ENCODE peak calls at places on chromosomes 13 and 19, in eight cellular contexts. One of them, this sample, is unnamed.

GRCh38 chr13:113930711-113931637 is 42.9 kb downstream of the C13orf46 start:
- DNase-seq in NCI-H2107: no peak
- DNase-seq in GM04504: no peak
- DNase-seq in mucosa of descending colon: no peak
- DNase-seq in endodermal cell: peak
- DNase-seq in activated CD8-positive, alpha-beta memory T cell treated with anti-CD3 and anti-CD28 coated beads, Interleukin-2, amount 50 U/mL, for 4 hours: peak
- DNase-seq in transverse colon: no peak
- DNase-seq in heart left ventricle: no peak
- DNase-seq in this sample: no peak

GRCh38 chr13:100156786-100157185 is 67.9 kb downstream of the PCCA start:
- DNase-seq in NCI-H2107: no peak
- DNase-seq in GM04504: no peak
- DNase-seq in mucosa of descending colon: no peak
- DNase-seq in endodermal cell: no peak
- DNase-seq in activated CD8-positive, alpha-beta memory T cell treated with anti-CD3 and anti-CD28 coated beads, Interleukin-2, amount 50 U/mL, for 4 hours: no peak
- DNase-seq in transverse colon: no peak
- DNase-seq in heart left ventricle: no peak
- DNase-seq in this sample: no peak

GRCh38 chr13:48184260-48184659 is 48.7 kb upstream of the ITM2B start:
- DNase-seq in NCI-H2107: no peak
- DNase-seq in GM04504: no peak
- DNase-seq in mucosa of descending colon: no peak
- DNase-seq in endodermal cell: no peak
- DNase-seq in activated CD8-positive, alpha-beta memory T cell treated with anti-CD3 and anti-CD28 coated beads, Interleukin-2, amount 50 U/mL, for 4 hours: no peak
- DNase-seq in transverse colon: no peak
- DNase-seq in heart left ventricle: no peak
- DNase-seq in this sample: no peak

GRCh38 chr19:13029893-13030292 is 34.6 kb downstream of the NFIX start:
- DNase-seq in NCI-H2107: no peak
- DNase-seq in GM04504: no peak
- DNase-seq in mucosa of descending colon: no peak
- DNase-seq in endodermal cell: peak
- DNase-seq in activated CD8-positive, alpha-beta memory T cell treated with anti-CD3 and anti-CD28 coated beads, Interleukin-2, amount 50 U/mL, for 4 hours: no peak
- DNase-seq in transverse colon: peak
- DNase-seq in heart left ventricle: no peak
- DNase-seq in this sample: peak

GRCh38 chr13:61013782-61014181 is 401.9 kb downstream of the PCDH20 start:
- DNase-seq in NCI-H2107: no peak
- DNase-seq in GM04504: no peak
- DNase-seq in mucosa of descending colon: no peak
- DNase-seq in endodermal cell: no peak
- DNase-seq in activated CD8-positive, alpha-beta memory T cell treated with anti-CD3 and anti-CD28 coated beads, Interleukin-2, amount 50 U/mL, for 4 hours: no peak
- DNase-seq in transverse colon: no peak
- DNase-seq in heart left ventricle: no peak
- DNase-seq in this sample: no peak

GRCh38 chr13:30864352-30865130 is 41.5 kb upstream of the MEDAG start:
- DNase-seq in NCI-H2107: no peak
- DNase-seq in GM04504: no peak
- DNase-seq in mucosa of descending colon: no peak
- DNase-seq in endodermal cell: peak
- DNase-seq in activated CD8-positive, alpha-beta memory T cell treated with anti-CD3 and anti-CD28 coated beads, Interleukin-2, amount 50 U/mL, for 4 hours: no peak
- DNase-seq in transverse colon: no peak
- DNase-seq in heart left ventricle: no peak
- DNase-seq in this sample: no peak

GRCh38 chr13:44132710-44133109 is 240.9 kb upstream of the SERP2 start:
- DNase-seq in NCI-H2107: no peak
- DNase-seq in GM04504: no peak
- DNase-seq in mucosa of descending colon: no peak
- DNase-seq in endodermal cell: no peak
- DNase-seq in activated CD8-positive, alpha-beta memory T cell treated with anti-CD3 and anti-CD28 coated beads, Interleukin-2, amount 50 U/mL, for 4 hours: no peak
- DNase-seq in transverse colon: peak
- DNase-seq in heart left ventricle: peak
- DNase-seq in this sample: peak

GRCh38 chr13:19713186-19713965 is 69.4 kb downstream of the PSPC1 start:
- DNase-seq in NCI-H2107: no peak
- DNase-seq in GM04504: peak
- DNase-seq in mucosa of descending colon: no peak
- DNase-seq in endodermal cell: no peak
- DNase-seq in activated CD8-positive, alpha-beta memory T cell treated with anti-CD3 and anti-CD28 coated beads, Interleukin-2, amount 50 U/mL, for 4 hours: no peak
- DNase-seq in transverse colon: no peak
- DNase-seq in heart left ventricle: no peak
- DNase-seq in this sample: no peak

GRCh38 chr19:19179548-19180441 is 9.7 kb upstream of the MEF2B start:
- DNase-seq in NCI-H2107: no peak
- DNase-seq in GM04504: no peak
- DNase-seq in mucosa of descending colon: no peak
- DNase-seq in endodermal cell: no peak
- DNase-seq in activated CD8-positive, alpha-beta memory T cell treated with anti-CD3 and anti-CD28 coated beads, Interleukin-2, amount 50 U/mL, for 4 hours: no peak
- DNase-seq in transverse colon: no peak
- DNase-seq in heart left ventricle: no peak
- DNase-seq in this sample: no peak

GRCh38 chr19:38691938-38692457 is 44.5 kb downstream of the ACTN4 start:
- DNase-seq in NCI-H2107: no peak
- DNase-seq in GM04504: peak
- DNase-seq in mucosa of descending colon: no peak
- DNase-seq in endodermal cell: no peak
- DNase-seq in activated CD8-positive, alpha-beta memory T cell treated with anti-CD3 and anti-CD28 coated beads, Interleukin-2, amount 50 U/mL, for 4 hours: no peak
- DNase-seq in transverse colon: peak
- DNase-seq in heart left ventricle: peak
- DNase-seq in this sample: no peak

GRCh38 chr13:23617551-23618014 is 47.4 kb downstream of the TNFRSF19 start:
- DNase-seq in NCI-H2107: no peak
- DNase-seq in GM04504: no peak
- DNase-seq in mucosa of descending colon: no peak
- DNase-seq in endodermal cell: no peak
- DNase-seq in activated CD8-positive, alpha-beta memory T cell treated with anti-CD3 and anti-CD28 coated beads, Interleukin-2, amount 50 U/mL, for 4 hours: no peak
- DNase-seq in transverse colon: no peak
- DNase-seq in heart left ventricle: no peak
- DNase-seq in this sample: no peak

GRCh38 chr13:51817717-51818116 is 13.8 kb upstream of the DHRS12 start:
- DNase-seq in NCI-H2107: no peak
- DNase-seq in GM04504: no peak
- DNase-seq in mucosa of descending colon: no peak
- DNase-seq in endodermal cell: no peak
- DNase-seq in activated CD8-positive, alpha-beta memory T cell treated with anti-CD3 and anti-CD28 coated beads, Interleukin-2, amount 50 U/mL, for 4 hours: no peak
- DNase-seq in transverse colon: no peak
- DNase-seq in heart left ventricle: no peak
- DNase-seq in this sample: no peak

GRCh38 chr13:70104481-70104880 is 3.1 kb upstream of the ATXN8OS start:
- DNase-seq in NCI-H2107: no peak
- DNase-seq in GM04504: no peak
- DNase-seq in mucosa of descending colon: no peak
- DNase-seq in endodermal cell: no peak
- DNase-seq in activated CD8-positive, alpha-beta memory T cell treated with anti-CD3 and anti-CD28 coated beads, Interleukin-2, amount 50 U/mL, for 4 hours: no peak
- DNase-seq in transverse colon: no peak
- DNase-seq in heart left ventricle: no peak
- DNase-seq in this sample: no peak

GRCh38 chr13:97506511-97506910 is 72.5 kb downstream of the RAP2A start:
- DNase-seq in NCI-H2107: no peak
- DNase-seq in GM04504: peak
- DNase-seq in mucosa of descending colon: no peak
- DNase-seq in endodermal cell: no peak
- DNase-seq in activated CD8-positive, alpha-beta memory T cell treated with anti-CD3 and anti-CD28 coated beads, Interleukin-2, amount 50 U/mL, for 4 hours: no peak
- DNase-seq in transverse colon: no peak
- DNase-seq in heart left ventricle: no peak
- DNase-seq in this sample: no peak

GRCh38 chr19:58361900-58362271 is 665 bp downstream of the ZNF497 start:
- DNase-seq in NCI-H2107: no peak
- DNase-seq in GM04504: no peak
- DNase-seq in mucosa of descending colon: peak
- DNase-seq in endodermal cell: no peak
- DNase-seq in activated CD8-positive, alpha-beta memory T cell treated with anti-CD3 and anti-CD28 coated beads, Interleukin-2, amount 50 U/mL, for 4 hours: peak
- DNase-seq in transverse colon: peak
- DNase-seq in heart left ventricle: peak
- DNase-seq in this sample: peak

GRCh38 chr19:52296773-52297600 is at the start of gene ZNF480:
- DNase-seq in NCI-H2107: peak
- DNase-seq in GM04504: peak
- DNase-seq in mucosa of descending colon: peak
- DNase-seq in endodermal cell: peak
- DNase-seq in activated CD8-positive, alpha-beta memory T cell treated with anti-CD3 and anti-CD28 coated beads, Interleukin-2, amount 50 U/mL, for 4 hours: peak
- DNase-seq in transverse colon: peak
- DNase-seq in heart left ventricle: peak
- DNase-seq in this sample: peak

GRCh38 chr19:47696635-47697034 is 16.6 kb upstream of the EHD2 start:
- DNase-seq in NCI-H2107: no peak
- DNase-seq in GM04504: no peak
- DNase-seq in mucosa of descending colon: no peak
- DNase-seq in endodermal cell: no peak
- DNase-seq in activated CD8-positive, alpha-beta memory T cell treated with anti-CD3 and anti-CD28 coated beads, Interleukin-2, amount 50 U/mL, for 4 hours: no peak
- DNase-seq in transverse colon: no peak
- DNase-seq in heart left ventricle: no peak
- DNase-seq in this sample: no peak

GRCh38 chr19:1275260-1275975 is at the start of gene FAM174C:
- DNase-seq in NCI-H2107: peak
- DNase-seq in GM04504: peak
- DNase-seq in mucosa of descending colon: peak
- DNase-seq in endodermal cell: peak
- DNase-seq in activated CD8-positive, alpha-beta memory T cell treated with anti-CD3 and anti-CD28 coated beads, Interleukin-2, amount 50 U/mL, for 4 hours: peak
- DNase-seq in transverse colon: peak
- DNase-seq in heart left ventricle: peak
- DNase-seq in this sample: peak

GRCh38 chr13:51451134-51451466 is 1.7 kb downstream of the INTS6 start:
- DNase-seq in NCI-H2107: no peak
- DNase-seq in GM04504: no peak
- DNase-seq in mucosa of descending colon: no peak
- DNase-seq in endodermal cell: no peak
- DNase-seq in activated CD8-positive, alpha-beta memory T cell treated with anti-CD3 and anti-CD28 coated beads, Interleukin-2, amount 50 U/mL, for 4 hours: no peak
- DNase-seq in transverse colon: no peak
- DNase-seq in heart left ventricle: no peak
- DNase-seq in this sample: no peak

GRCh38 chr13:77868717-77869116 is 49.9 kb downstream of the EDNRB start:
- DNase-seq in NCI-H2107: no peak
- DNase-seq in GM04504: no peak
- DNase-seq in mucosa of descending colon: no peak
- DNase-seq in endodermal cell: no peak
- DNase-seq in activated CD8-positive, alpha-beta memory T cell treated with anti-CD3 and anti-CD28 coated beads, Interleukin-2, amount 50 U/mL, for 4 hours: no peak
- DNase-seq in transverse colon: no peak
- DNase-seq in heart left ventricle: no peak
- DNase-seq in this sample: no peak

GRCh38 chr19:48997972-48998371 is 4.3 kb downstream of the RUVBL2 start:
- DNase-seq in NCI-H2107: peak
- DNase-seq in GM04504: no peak
- DNase-seq in mucosa of descending colon: no peak
- DNase-seq in endodermal cell: peak
- DNase-seq in activated CD8-positive, alpha-beta memory T cell treated with anti-CD3 and anti-CD28 coated beads, Interleukin-2, amount 50 U/mL, for 4 hours: peak
- DNase-seq in transverse colon: peak
- DNase-seq in heart left ventricle: no peak
- DNase-seq in this sample: peak

GRCh38 chr13:42354246-42355117 is 82.5 kb downstream of the AKAP11 start:
- DNase-seq in NCI-H2107: no peak
- DNase-seq in GM04504: no peak
- DNase-seq in mucosa of descending colon: no peak
- DNase-seq in endodermal cell: no peak
- DNase-seq in activated CD8-positive, alpha-beta memory T cell treated with anti-CD3 and anti-CD28 coated beads, Interleukin-2, amount 50 U/mL, for 4 hours: peak
- DNase-seq in transverse colon: no peak
- DNase-seq in heart left ventricle: no peak
- DNase-seq in this sample: no peak

GRCh38 chr13:83825676-83826075 is 56.6 kb downstream of the SLITRK1 start:
- DNase-seq in NCI-H2107: no peak
- DNase-seq in GM04504: no peak
- DNase-seq in mucosa of descending colon: no peak
- DNase-seq in endodermal cell: no peak
- DNase-seq in activated CD8-positive, alpha-beta memory T cell treated with anti-CD3 and anti-CD28 coated beads, Interleukin-2, amount 50 U/mL, for 4 hours: no peak
- DNase-seq in transverse colon: no peak
- DNase-seq in heart left ventricle: no peak
- DNase-seq in this sample: no peak

GRCh38 chr19:38434549-38435051 is 1.1 kb downstream of the RYR1 start:
- DNase-seq in NCI-H2107: no peak
- DNase-seq in GM04504: no peak
- DNase-seq in mucosa of descending colon: no peak
- DNase-seq in endodermal cell: peak
- DNase-seq in activated CD8-positive, alpha-beta memory T cell treated with anti-CD3 and anti-CD28 coated beads, Interleukin-2, amount 50 U/mL, for 4 hours: no peak
- DNase-seq in transverse colon: peak
- DNase-seq in heart left ventricle: no peak
- DNase-seq in this sample: no peak

GRCh38 chr13:43799191-43799590 is 12.4 kb upstream of the ENOX1 start:
- DNase-seq in NCI-H2107: no peak
- DNase-seq in GM04504: no peak
- DNase-seq in mucosa of descending colon: no peak
- DNase-seq in endodermal cell: no peak
- DNase-seq in activated CD8-positive, alpha-beta memory T cell treated with anti-CD3 and anti-CD28 coated beads, Interleukin-2, amount 50 U/mL, for 4 hours: no peak
- DNase-seq in transverse colon: no peak
- DNase-seq in heart left ventricle: no peak
- DNase-seq in this sample: no peak

GRCh38 chr19:17328517-17329060 is 6.1 kb downstream of the ANO8 start:
- DNase-seq in NCI-H2107: no peak
- DNase-seq in GM04504: no peak
- DNase-seq in mucosa of descending colon: peak
- DNase-seq in endodermal cell: peak
- DNase-seq in activated CD8-positive, alpha-beta memory T cell treated with anti-CD3 and anti-CD28 coated beads, Interleukin-2, amount 50 U/mL, for 4 hours: peak
- DNase-seq in transverse colon: no peak
- DNase-seq in heart left ventricle: no peak
- DNase-seq in this sample: peak

GRCh38 chr19:4580961-4581380 is 21.5 kb upstream of the SEMA6B start:
- DNase-seq in NCI-H2107: no peak
- DNase-seq in GM04504: no peak
- DNase-seq in mucosa of descending colon: no peak
- DNase-seq in endodermal cell: peak
- DNase-seq in activated CD8-positive, alpha-beta memory T cell treated with anti-CD3 and anti-CD28 coated beads, Interleukin-2, amount 50 U/mL, for 4 hours: no peak
- DNase-seq in transverse colon: no peak
- DNase-seq in heart left ventricle: no peak
- DNase-seq in this sample: no peak

GRCh38 chr19:35126624-35126959 is 8.3 kb downstream of the LGI4 start:
- DNase-seq in NCI-H2107: no peak
- DNase-seq in GM04504: no peak
- DNase-seq in mucosa of descending colon: no peak
- DNase-seq in endodermal cell: no peak
- DNase-seq in activated CD8-positive, alpha-beta memory T cell treated with anti-CD3 and anti-CD28 coated beads, Interleukin-2, amount 50 U/mL, for 4 hours: no peak
- DNase-seq in transverse colon: no peak
- DNase-seq in heart left ventricle: no peak
- DNase-seq in this sample: no peak

GRCh38 chr13:72622546-72622945 is 104.9 kb downstream of the MZT1 start:
- DNase-seq in NCI-H2107: no peak
- DNase-seq in GM04504: no peak
- DNase-seq in mucosa of descending colon: no peak
- DNase-seq in endodermal cell: no peak
- DNase-seq in activated CD8-positive, alpha-beta memory T cell treated with anti-CD3 and anti-CD28 coated beads, Interleukin-2, amount 50 U/mL, for 4 hours: no peak
- DNase-seq in transverse colon: no peak
- DNase-seq in heart left ventricle: no peak
- DNase-seq in this sample: no peak

GRCh38 chr19:7638802-7639465 is 2.0 kb downstream of the STXBP2 start:
- DNase-seq in NCI-H2107: no peak
- DNase-seq in GM04504: no peak
- DNase-seq in mucosa of descending colon: no peak
- DNase-seq in endodermal cell: no peak
- DNase-seq in activated CD8-positive, alpha-beta memory T cell treated with anti-CD3 and anti-CD28 coated beads, Interleukin-2, amount 50 U/mL, for 4 hours: no peak
- DNase-seq in transverse colon: no peak
- DNase-seq in heart left ventricle: no peak
- DNase-seq in this sample: no peak

GRCh38 chr13:97434417-97435296 is 688 bp downstream of the RAP2A start:
- DNase-seq in NCI-H2107: no peak
- DNase-seq in GM04504: no peak
- DNase-seq in mucosa of descending colon: peak
- DNase-seq in endodermal cell: peak
- DNase-seq in activated CD8-positive, alpha-beta memory T cell treated with anti-CD3 and anti-CD28 coated beads, Interleukin-2, amount 50 U/mL, for 4 hours: peak
- DNase-seq in transverse colon: peak
- DNase-seq in heart left ventricle: peak
- DNase-seq in this sample: peak

GRCh38 chr19:29404015-29404414 is 121.8 kb upstream of the VSTM2B start:
- DNase-seq in NCI-H2107: peak
- DNase-seq in GM04504: no peak
- DNase-seq in mucosa of descending colon: no peak
- DNase-seq in endodermal cell: no peak
- DNase-seq in activated CD8-positive, alpha-beta memory T cell treated with anti-CD3 and anti-CD28 coated beads, Interleukin-2, amount 50 U/mL, for 4 hours: no peak
- DNase-seq in transverse colon: no peak
- DNase-seq in heart left ventricle: no peak
- DNase-seq in this sample: no peak

GRCh38 chr19:19501798-19502197 is 13.6 kb downstream of the TSSK6 start:
- DNase-seq in NCI-H2107: no peak
- DNase-seq in GM04504: no peak
- DNase-seq in mucosa of descending colon: no peak
- DNase-seq in endodermal cell: no peak
- DNase-seq in activated CD8-positive, alpha-beta memory T cell treated with anti-CD3 and anti-CD28 coated beads, Interleukin-2, amount 50 U/mL, for 4 hours: no peak
- DNase-seq in transverse colon: no peak
- DNase-seq in heart left ventricle: no peak
- DNase-seq in this sample: no peak

GRCh38 chr13:98142427-98143156 is at the start of gene FARP1:
- DNase-seq in NCI-H2107: peak
- DNase-seq in GM04504: peak
- DNase-seq in mucosa of descending colon: peak
- DNase-seq in endodermal cell: peak
- DNase-seq in activated CD8-positive, alpha-beta memory T cell treated with anti-CD3 and anti-CD28 coated beads, Interleukin-2, amount 50 U/mL, for 4 hours: no peak
- DNase-seq in transverse colon: peak
- DNase-seq in heart left ventricle: peak
- DNase-seq in this sample: peak

This sample was measured in left colon.